ENCODE peak calls at places on chromosome 16, in four cellular contexts. K is GM18507, F is fibroblast of villous mesenchyme, B is NCI-H82. G is an unnamed sample.

GRCh38 chr16:29256501-29256981 is 150.0 kb downstream of the NPIPB11 start:
- DNase-seq in K (no peak), F (no peak), B (no peak), G (no peak)

GRCh38 chr16:53091508-53092211 is 36.9 kb downstream of the CHD9 start:
- DNase-seq in K (no peak), F (peak), B (peak), G (no peak)

GRCh38 chr16:89691986-89692569 is 5.6 kb downstream of the CDK10 start:
- DNase-seq in K (no peak), F (no peak), B (no peak), G (no peak)

GRCh38 chr16:89700649-89701424 is 668 bp downstream of the SPATA2L start:
- DNase-seq in K (no peak), F (peak), B (peak), G (peak)

GRCh38 chr16:84893849-84894599 is 74.2 kb downstream of the CRISPLD2 start:
- DNase-seq in K (no peak), F (peak), B (no peak), G (no peak)

GRCh38 chr16:47493358-47494337 is 32.5 kb downstream of the PHKB start:
- DNase-seq in K (no peak), F (no peak), B (no peak), G (no peak)

GRCh38 chr16:66996324-66996982 is 8.1 kb downstream of the CES4A start:
- DNase-seq in K (no peak), F (peak), B (no peak), G (no peak)

GRCh38 chr16:68113059-68113757 is 28.0 kb downstream of the NFATC3 start:
- DNase-seq in K (no peak), F (no peak), B (no peak), G (no peak)

GRCh38 chr16:78297066-78297666 is 197.7 kb downstream of the WWOX start:
- DNase-seq in K (no peak), F (no peak), B (no peak), G (no peak)

GRCh38 chr16:49492090-49492801 is 118.6 kb downstream of the C16orf78 start:
- DNase-seq in K (peak), F (peak), B (peak), G (peak)

GRCh38 chr16:57562066-57562465 is 19.6 kb downstream of the ADGRG5 start:
- DNase-seq in K (no peak), F (no peak), B (no peak), G (no peak)

GRCh38 chr16:2912330-2913199 is 834 bp downstream of the FLYWCH1 start:
- DNase-seq in K (no peak), F (peak), B (peak), G (no peak)

GRCh38 chr16:57146735-57147134 is 39.1 kb downstream of the PSME3IP1 start:
- DNase-seq in K (no peak), F (no peak), B (peak), G (peak)

GRCh38 chr16:85995591-85996461 is 96.9 kb downstream of the IRF8 start:
- DNase-seq in K (no peak), F (no peak), B (no peak), G (no peak)

GRCh38 chr16:67910162-67910561 is 17.1 kb downstream of the PSKH1 start:
- DNase-seq in K (no peak), F (peak), B (no peak), G (no peak)

GRCh38 chr16:17070882-17071592 is 399.7 kb downstream of the XYLT1 start:
- DNase-seq in K (peak), F (no peak), B (peak), G (no peak)

G was measured in WERI-Rb-1.